ENCODE peak calls at places on chromosome 4, in seven cellular contexts. B, J, E, T, D, W and Y are unnamed samples.
A peak's percentile ranks its signal among the peaks of the same experiment; 100 is the strongest.

GRCh38 chr4:78439328-78439727 is 112.2 kb upstream of the ANXA3 start:
- DNase-seq in J (no peak), E (no peak), B (peak; percentile 6), D (no peak), W (no peak), T (no peak), Y (no peak)

GRCh38 chr4:13701937-13702446 is 74.5 kb upstream of the BOD1L1 start:
- DNase-seq in B (peak; percentile 47), W (no peak), E (no peak), D (no peak), J (no peak), T (no peak), Y (peak; percentile 4)

GRCh38 chr4:84291984-84292383 is 207.1 kb downstream of the NKX6-1 start:
- DNase-seq in J (no peak), T (no peak), W (no peak), B (no peak), E (no peak), D (no peak), Y (no peak)

GRCh38 chr4:25174674-25175073 is 14.4 kb upstream of the SEPSECS start:
- DNase-seq in D (no peak), B (no peak), T (no peak), J (no peak), E (no peak), W (no peak), Y (peak; percentile 77)

GRCh38 chr4:186366326-186366725 is 100.3 kb downstream of the F11 start:
- DNase-seq in E (no peak), J (no peak), D (no peak), W (no peak), T (no peak), B (no peak), Y (no peak)

GRCh38 chr4:8705161-8706145 is 112.9 kb downstream of the CPZ start:
- DNase-seq in W (no peak), B (no peak), J (no peak), T (no peak), D (no peak), E (no peak), Y (no peak)

GRCh38 chr4:53012738-53013137 is 150.6 kb downstream of the RASL11B start:
- DNase-seq in T (no peak), D (no peak), E (no peak), W (no peak), J (no peak), B (no peak), Y (no peak)

GRCh38 chr4:4519296-4519898 is 22.5 kb downstream of the STX18 start:
- DNase-seq in W (no peak), E (no peak), D (no peak), B (no peak), J (no peak), T (no peak), Y (peak; percentile 44)

GRCh38 chr4:90137545-90137944 is 10.4 kb downstream of the CCSER1 start:
- DNase-seq in D (no peak), B (no peak), E (no peak), T (no peak), J (no peak), W (no peak), Y (peak; percentile 96)

GRCh38 chr4:39169426-39169825 is 12.9 kb upstream of the WDR19 start:
- DNase-seq in J (no peak), E (no peak), D (no peak), B (no peak), T (no peak), W (no peak), Y (no peak)

GRCh38 chr4:26719954-26720552 is 136.2 kb downstream of the TBC1D19 start:
- DNase-seq in J (no peak), D (no peak), B (no peak), W (no peak), T (no peak), E (no peak), Y (peak; percentile 61)

GRCh38 chr4:105399535-105400161 is 74.2 kb downstream of the PPA2 start:
- DNase-seq in T (no peak), E (no peak), J (no peak), B (no peak), W (no peak), D (no peak), Y (peak; percentile 27)

GRCh38 chr4:122536001-122536400 is 79.5 kb upstream of the IL2 start:
- DNase-seq in T (no peak), E (no peak), J (no peak), D (no peak), W (no peak), B (no peak), Y (no peak)

GRCh38 chr4:134201216-134202098 is at the start of gene PABPC4L:
- DNase-seq in E (peak; percentile 26), T (no peak), B (no peak), J (peak; percentile 21), W (peak; percentile 73), D (no peak), Y (no peak)

GRCh38 chr4:98932539-98932938 is 3.6 kb upstream of the EIF4E start:
- DNase-seq in B (no peak), E (no peak), J (no peak), D (no peak), T (no peak), W (no peak), Y (peak; percentile 11)

GRCh38 chr4:63922146-63922545 is 487.1 kb downstream of the TECRL start:
- DNase-seq in B (no peak), W (no peak), D (no peak), E (no peak), J (no peak), T (no peak), Y (no peak)

GRCh38 chr4:95761441-95761840 is 78.5 kb upstream of the PDHA2 start:
- DNase-seq in D (no peak), J (no peak), W (no peak), T (no peak), E (no peak), B (no peak), Y (peak; percentile 1)

GRCh38 chr4:78557841-78558240 is 6.3 kb downstream of the ANXA3 start:
- DNase-seq in J (no peak), T (no peak), B (no peak), W (peak; percentile 29), E (no peak), D (no peak), Y (no peak)

GRCh38 chr4:1807258-1807777 is 14.2 kb downstream of the FGFR3 start:
- DNase-seq in T (no peak), D (no peak), W (no peak), B (no peak), J (peak; percentile 33), E (no peak), Y (no peak)

GRCh38 chr4:6917445-6918241 is 8.0 kb downstream of the TBC1D14 start:
- DNase-seq in B (peak; percentile 76), J (peak; percentile 70), T (no peak), W (peak; percentile 78), D (no peak), E (peak; percentile 60), Y (peak; percentile 58)

GRCh38 chr4:6017800-6018199 is 431 bp downstream of the C4orf50 start:
- DNase-seq in T (no peak), W (no peak), D (no peak), E (no peak), J (no peak), B (no peak), Y (no peak)

GRCh38 chr4:162162672-162163071 is 1.1 kb downstream of the FSTL5 start:
- DNase-seq in J (no peak), E (no peak), W (no peak), D (no peak), T (no peak), B (no peak), Y (no peak)

GRCh38 chr4:84492290-84492689 is 6.8 kb downstream of the NKX6-1 start:
- DNase-seq in B (no peak), W (no peak), J (no peak), T (no peak), E (no peak), D (no peak), Y (no peak)

GRCh38 chr4:42018451-42018850 is 28.1 kb downstream of the SLC30A9 start:
- DNase-seq in J (no peak), D (no peak), W (no peak), B (no peak), E (no peak), T (no peak), Y (no peak)

GRCh38 chr4:105951198-105951597 is 55.9 kb downstream of the NPNT start:
- DNase-seq in E (no peak), D (no peak), W (no peak), J (no peak), T (no peak), B (no peak), Y (peak; percentile 39)

GRCh38 chr4:186724861-186725419 is 1.3 kb upstream of the FAT1 start:
- DNase-seq in T (no peak), B (no peak), E (no peak), W (no peak), D (no peak), J (no peak), Y (no peak)

GRCh38 chr4:39054497-39054896 is 7.5 kb upstream of the KLHL5 start:
- DNase-seq in D (no peak), T (no peak), W (no peak), J (no peak), E (no peak), B (no peak), Y (no peak)

GRCh38 chr4:113336556-113336955 is 287.1 kb downstream of the ANK2 start:
- DNase-seq in W (no peak), T (no peak), D (no peak), J (no peak), E (no peak), B (no peak), Y (no peak)

GRCh38 chr4:19736968-19737756 is 514.5 kb upstream of the SLIT2 start:
- DNase-seq in J (no peak), B (no peak), W (no peak), E (no peak), T (no peak), D (no peak), Y (no peak)

GRCh38 chr4:4182835-4183568 is 43.7 kb downstream of the OTOP1 start:
- DNase-seq in J (peak; percentile 46), W (no peak), T (no peak), E (no peak), D (peak; percentile 6), B (peak; percentile 40), Y (peak; percentile 57)

GRCh38 chr4:163395055-163395454 is 51.4 kb downstream of the NPY5R start:
- DNase-seq in D (no peak), E (no peak), W (no peak), B (no peak), J (no peak), T (no peak), Y (peak; percentile 91)